ENCODE peak calls at places on chromosomes 2 and 18, in four cellular contexts. J, T, I and F are unnamed samples.
A peak's percentile ranks its signal among the peaks of the same experiment; 100 is the strongest.

GRCh38 chr2:222468338-222468737 is 44.0 kb downstream of the SGPP2 start:
- DNase-seq in T (no peak), J (no peak), I (no peak), F (no peak)

GRCh38 chr18:26875040-26875654 is 9.6 kb upstream of the AQP4 start:
- DNase-seq in T (no peak), J (no peak), I (no peak), F (no peak)

GRCh38 chr2:152431370-152432098 is 96.6 kb downstream of the FMNL2 start:
- DNase-seq in J (no peak), T (no peak), I (no peak), F (no peak)

GRCh38 chr2:73020657-73021370 is 50.7 kb downstream of the SFXN5 start:
- DNase-seq in T (no peak), I (no peak), J (no peak), F (no peak)

GRCh38 chr18:42578781-42579180 is 536.7 kb downstream of the RIT2 start:
- DNase-seq in I (no peak), T (no peak), J (no peak), F (no peak)

GRCh38 chr18:75003089-75003488 is 205.8 kb downstream of the PTGR3 start:
- DNase-seq in T (no peak), J (no peak), I (no peak), F (no peak)

GRCh38 chr2:191244350-191244749 is 854 bp upstream of the MYO1B start:
- DNase-seq in I (no peak), T (no peak), J (no peak), F (no peak)

GRCh38 chr2:237450583-237450982 is 36.5 kb upstream of the MLPH start:
- DNase-seq in T (no peak), J (no peak), I (no peak), F (no peak)

DNA sequence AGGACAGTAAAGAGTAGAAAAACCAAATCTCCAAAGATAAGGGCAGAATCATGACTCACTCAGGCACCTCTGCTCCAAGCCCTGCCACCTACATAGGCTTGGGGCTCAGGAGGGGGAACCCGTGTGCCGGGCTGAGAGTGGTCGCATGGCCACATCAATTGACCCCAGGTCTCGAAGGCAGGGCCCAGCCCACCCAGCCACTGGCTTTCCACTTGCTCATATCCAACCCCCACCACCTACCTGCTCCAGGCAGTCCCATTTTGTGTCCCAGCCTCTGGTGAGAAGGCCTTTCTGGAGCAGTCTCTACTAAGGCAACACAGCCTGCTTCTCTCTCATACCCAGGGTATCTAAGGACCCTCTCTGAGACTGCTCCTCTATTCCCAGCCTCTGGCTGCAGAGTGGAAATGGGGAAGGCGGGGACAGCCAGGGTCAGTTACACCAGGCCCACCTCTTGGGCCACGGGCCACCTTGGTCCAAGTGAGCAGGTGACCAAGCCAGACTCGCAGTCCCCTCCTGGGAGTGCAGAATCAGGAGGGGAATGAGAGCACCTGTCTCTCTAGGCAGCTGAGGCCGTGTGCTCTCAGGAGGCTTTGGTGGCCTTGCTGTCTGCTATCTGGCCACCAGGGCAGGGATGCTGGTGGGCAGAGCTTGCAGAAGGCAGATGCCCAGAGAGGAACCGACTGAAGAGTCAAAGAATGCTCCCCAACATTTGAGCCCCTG is 20.8 kb downstream of the TFCP2L1 start:
- DNase-seq in J (no peak), I (no peak), T (no peak), F (no peak)
- TF ChIP-seq CTCF in J (no peak), I (no peak), T (no peak), F (peak; percentile 22)

GRCh38 chr2:47906261-47907096 is at the start of gene FBXO11:
- DNase-seq in I (peak; percentile 93), T (peak; percentile 98), J (peak; percentile 93), F (peak; percentile 84)
- TF ChIP-seq CTCF in I (peak; percentile 69), T (peak; percentile 50), J (peak; percentile 60), F (peak; percentile 70)

GRCh38 chr2:219073413-219074129 is 12.8 kb upstream of the IHH start:
- DNase-seq in I (no peak), J (no peak), T (no peak), F (no peak)
- TF ChIP-seq CTCF in I (peak; percentile 62), J (peak; percentile 27), T (peak; percentile 28), F (peak; percentile 76)

GRCh38 chr2:224847961-224848850 is 132.0 kb upstream of the CCDC195 start:
- DNase-seq in I (no peak), T (no peak), J (no peak), F (no peak)

GRCh38 chr2:224847431-224847830 is 131.3 kb upstream of the CCDC195 start:
- DNase-seq in T (no peak), I (no peak), J (no peak), F (no peak)

GRCh38 chr2:224850081-224850480 is 133.9 kb upstream of the CCDC195 start:
- DNase-seq in T (no peak), J (no peak), I (no peak), F (no peak)

GRCh38 chr2:224849264-224849663 is 133.1 kb upstream of the CCDC195 start:
- DNase-seq in I (no peak), T (no peak), J (no peak), F (no peak)
- TF ChIP-seq CTCF in I (no peak), T (no peak), J (no peak), F (peak; percentile 27)

GRCh38 chr2:234136461-234136860 is 86.0 kb downstream of the SPP2 start:
- DNase-seq in I (no peak), J (no peak), T (no peak), F (no peak)
- TF ChIP-seq CTCF in I (no peak), J (no peak), T (no peak), F (no peak)

GRCh38 chr2:82282111-82282882 is 1977.7 kb upstream of the LRRTM1 start:
- DNase-seq in J (no peak), I (no peak), T (no peak), F (no peak)
- TF ChIP-seq CTCF in J (no peak), I (no peak), T (no peak), F (peak; percentile 37)

GRCh38 chr18:65093341-65093740 is 657.5 kb upstream of the CDH7 start:
- DNase-seq in I (no peak), T (no peak), J (no peak), F (no peak)

DNA sequence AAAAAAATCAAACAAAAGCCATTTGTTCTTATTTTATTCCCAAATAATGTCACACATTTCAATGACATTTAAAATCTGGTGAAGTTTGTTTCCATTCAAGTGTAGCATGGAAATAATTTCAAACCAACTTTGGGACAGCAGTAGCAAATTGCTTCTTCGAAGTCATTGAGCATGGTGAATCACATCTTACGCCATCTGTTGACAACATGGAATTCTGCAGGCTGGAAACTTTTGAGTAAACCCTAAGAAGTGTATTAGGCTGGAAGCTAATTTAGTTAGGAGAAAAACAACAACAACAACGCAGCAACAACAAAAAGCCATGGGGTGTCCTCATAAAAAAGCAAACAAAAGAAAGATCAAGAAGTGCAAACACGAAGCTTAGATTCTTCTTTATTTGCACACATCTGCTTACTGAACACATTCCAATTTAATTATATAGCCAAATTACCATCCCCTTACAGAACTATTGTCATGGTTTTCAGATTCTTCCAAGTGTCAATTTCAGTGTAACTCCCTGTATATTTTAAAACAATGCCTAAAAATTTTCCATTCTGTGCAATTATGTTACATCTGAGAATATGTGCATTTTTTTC is 659.0 kb upstream of the CDH7 start:
- DNase-seq in T (no peak), J (no peak), I (no peak), F (no peak)
- TF ChIP-seq CTCF in T (peak; percentile 11), J (no peak), I (peak; percentile 35), F (peak; percentile 65)

DNA sequence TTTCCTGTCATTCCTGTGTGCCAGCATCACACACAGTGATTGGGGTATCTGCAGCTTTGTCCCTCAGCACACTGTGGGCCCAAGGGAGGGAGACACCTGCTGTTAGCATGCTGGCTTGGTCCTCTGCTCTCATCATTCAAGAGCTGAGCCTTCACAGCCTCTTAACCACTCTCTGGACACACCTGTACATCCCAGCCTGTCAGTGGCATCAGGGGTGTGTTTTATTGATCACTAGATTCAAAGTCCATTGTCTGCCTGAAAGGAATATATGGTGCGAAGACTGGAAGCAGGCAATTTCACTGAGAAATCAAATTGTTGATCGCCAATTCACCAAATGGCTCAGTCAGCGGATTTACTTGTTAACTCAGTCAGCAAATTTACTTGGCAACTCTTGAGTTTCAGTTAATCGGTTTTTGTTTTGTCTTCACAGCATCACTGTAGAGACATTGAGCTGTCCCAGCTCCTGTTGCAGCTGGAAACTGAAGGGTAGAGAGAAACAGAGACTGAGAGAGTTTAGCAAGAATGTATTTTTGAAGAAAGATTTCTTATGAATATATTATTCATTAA is 56.3 kb upstream of the TMEM200C start:
- DNase-seq in T (no peak), J (no peak), I (no peak), F (no peak)
- TF ChIP-seq CTCF in T (no peak), J (no peak), I (no peak), F (no peak)